ENCODE peak calls at places on chromosomes 11 and 22, in eight cellular contexts. U is NCI-H748 treated with DMSO at 0.1 percent for 48 hours; M is HS-5; R is ureter; H is WERI-Rb-1; B is HCEC 1CT; F is amygdala; C is stimulated activated CD4-positive, alpha-beta T cell treated with anti-CD3 and anti-CD28 coated beads, Interleukin-12 subunit alpha, Interleukin-12 subunit beta, amount 100 ng/mL, for 4 hours. L is an unnamed sample.

GRCh38 chr11:77074205-77074604 is 7.4 kb downstream of the CAPN5 start:
- DNase-seq in B (no peak), U (no peak), H (no peak), R (peak), M (no peak), C (no peak), F (no peak), L (no peak)

GRCh38 chr11:111918390-111919256 is at the start of gene C11orf52:
- DNase-seq in U (peak), M (no peak), R (peak), F (no peak), H (no peak), C (no peak), B (no peak), L (no peak)

GRCh38 chr11:67120881-67121710 is 2.0 kb downstream of the KDM2A start:
- DNase-seq in U (no peak), B (peak), H (no peak), F (no peak), C (no peak), M (peak), R (no peak), L (no peak)

GRCh38 chr22:20061481-20061861 is 18.6 kb upstream of the DGCR8 start:
- DNase-seq in R (no peak), H (no peak), C (no peak), B (no peak), U (no peak), M (no peak), F (no peak), L (no peak)

GRCh38 chr11:129458756-129459535 is 83.3 kb downstream of the BARX2 start:
- DNase-seq in H (no peak), F (no peak), B (no peak), C (no peak), M (no peak), U (peak), R (no peak), L (no peak)

GRCh38 chr11:85752890-85753581 is 57.9 kb downstream of the SYTL2 start:
- DNase-seq in H (no peak), B (no peak), F (no peak), R (peak), U (no peak), M (no peak), C (peak), L (no peak)

GRCh38 chr11:118233377-118233776 is 8.6 kb upstream of the JAML start:
- DNase-seq in H (no peak), F (no peak), C (no peak), M (no peak), R (no peak), B (no peak), U (no peak), L (no peak)

GRCh38 chr22:39498802-39499201 is 3.3 kb upstream of the MIEF1 start:
- DNase-seq in R (no peak), U (no peak), C (no peak), B (no peak), F (peak), M (no peak), H (no peak), L (no peak)

GRCh38 chr22:22666307-22667091 is 22.1 kb downstream of the GGTLC2 start:
- DNase-seq in C (peak), R (no peak), U (no peak), H (peak), M (no peak), B (peak), F (no peak), L (no peak)

GRCh38 chr11:64631675-64632074 is 40.7 kb downstream of the SLC22A12 start:
- DNase-seq in B (no peak), C (no peak), H (no peak), F (no peak), R (no peak), M (no peak), U (no peak), L (no peak)

GRCh38 chr22:22938672-22939536 is 51.3 kb downstream of the IGLL5 start:
- DNase-seq in C (no peak), R (no peak), B (no peak), H (no peak), M (no peak), F (no peak), U (no peak), L (no peak)

GRCh38 chr22:46780453-46780852 is 18.0 kb downstream of the TBC1D22A start:
- DNase-seq in U (no peak), H (no peak), M (no peak), R (no peak), C (no peak), F (no peak), B (no peak), L (no peak)

GRCh38 chr11:131591051-131591461 is 220.6 kb downstream of the NTM start:
- DNase-seq in M (no peak), C (no peak), B (no peak), R (no peak), H (no peak), U (no peak), F (no peak), L (no peak)

GRCh38 chr22:45460288-45461109 is 42.2 kb upstream of the FBLN1 start:
- DNase-seq in C (no peak), B (no peak), R (no peak), H (no peak), M (no peak), F (no peak), U (no peak), L (peak)

GRCh38 chr11:7555067-7555699 is 41.4 kb downstream of the PPFIBP2 start:
- DNase-seq in B (no peak), F (peak), C (no peak), M (no peak), R (no peak), U (no peak), H (no peak), L (no peak)

GRCh38 chr11:64804346-64805210 is 1.6 kb upstream of the MAP4K2 start:
- DNase-seq in B (no peak), R (no peak), H (no peak), U (no peak), M (no peak), C (no peak), F (no peak), L (no peak)

GRCh38 chr11:33753304-33753703 is 17.1 kb upstream of the CD59 start:
- DNase-seq in R (no peak), M (no peak), C (no peak), F (no peak), H (no peak), B (peak), U (no peak), L (no peak)

GRCh38 chr11:25547293-25547692 is 784.6 kb upstream of the ANO3 start:
- DNase-seq in F (no peak), R (no peak), H (no peak), C (no peak), B (no peak), U (no peak), M (no peak), L (no peak)

GRCh38 chr11:18581825-18582224 is 6.7 kb downstream of the UEVLD start:
- DNase-seq in M (no peak), C (no peak), U (no peak), R (no peak), H (no peak), F (no peak), B (no peak), L (no peak)

GRCh38 chr11:115126092-115126491 is 378.1 kb downstream of the CADM1 start:
- DNase-seq in U (no peak), B (no peak), F (no peak), R (no peak), H (no peak), C (no peak), M (no peak), L (no peak)

GRCh38 chr22:35103756-35104155 is 37.8 kb downstream of the ISX start:
- DNase-seq in R (no peak), B (no peak), C (no peak), M (no peak), H (no peak), F (no peak), U (no peak), L (no peak)

GRCh38 chr22:26617251-26618199 is at the start of gene CRYBB1:
- DNase-seq in F (no peak), R (no peak), M (no peak), H (no peak), B (peak), C (no peak), U (no peak), L (peak)

GRCh38 chr11:126355926-126356897 is 726 bp downstream of the ST3GAL4 start:
- DNase-seq in B (peak), C (no peak), M (no peak), F (peak), R (peak), H (peak), U (no peak), L (no peak)

GRCh38 chr11:10666556-10666955 is 27.0 kb downstream of the IRAG1 start:
- DNase-seq in F (no peak), B (peak), R (no peak), C (no peak), U (no peak), H (no peak), M (no peak), L (no peak)

GRCh38 chr11:61917357-61918109 is at the start of gene RAB3IL1:
- DNase-seq in B (no peak), R (peak), H (peak), M (peak), C (peak), U (no peak), F (peak), L (no peak)

GRCh38 chr11:65169164-65169641 is 830 bp upstream of the SPDYC start:
- DNase-seq in R (no peak), H (no peak), C (no peak), U (no peak), F (no peak), B (peak), M (no peak), L (no peak)

GRCh38 chr11:119369035-119369925 is 12.2 kb downstream of the USP2 start:
- DNase-seq in R (no peak), H (no peak), B (no peak), M (no peak), F (no peak), U (no peak), C (no peak), L (no peak)

GRCh38 chr11:16811136-16812020 is 72.9 kb downstream of the C11orf58 start:
- DNase-seq in M (no peak), C (no peak), H (no peak), B (no peak), R (no peak), F (no peak), U (no peak), L (no peak)

GRCh38 chr11:30583505-30584280 is 2.5 kb downstream of the MPPED2 start:
- DNase-seq in F (peak), H (peak), M (no peak), B (no peak), C (no peak), U (no peak), R (peak), L (no peak)

GRCh38 chr11:32006799-32007388 is 84.0 kb upstream of the RCN1 start:
- DNase-seq in U (peak), R (no peak), M (peak), H (peak), C (no peak), F (no peak), B (peak), L (no peak)

GRCh38 chr11:68398870-68399865 is 61.4 kb upstream of the PPP6R3 start:
- DNase-seq in C (no peak), M (no peak), F (no peak), R (peak), H (no peak), U (no peak), B (no peak), L (peak)

GRCh38 chr11:57205046-57205671 is 23.4 kb downstream of the LRRC55 start:
- DNase-seq in H (peak), F (peak), M (no peak), R (no peak), U (no peak), C (no peak), B (peak), L (peak)

GRCh38 chr11:123168955-123169484 is 26.0 kb downstream of the CLMP start:
- DNase-seq in U (no peak), B (no peak), H (no peak), F (no peak), M (no peak), R (no peak), C (no peak), L (no peak)

GRCh38 chr11:8023831-8024555 is 36.9 kb downstream of the EIF3F start:
- DNase-seq in M (no peak), R (no peak), F (no peak), B (no peak), U (no peak), H (no peak), C (no peak), L (no peak)

GRCh38 chr11:11420512-11420911 is 67.5 kb upstream of the CSNK2A3 start:
- DNase-seq in C (no peak), H (no peak), F (no peak), U (no peak), R (no peak), M (no peak), B (no peak), L (no peak)

GRCh38 chr11:13279487-13279834 is 1.9 kb downstream of the BMAL1 start:
- DNase-seq in U (no peak), H (no peak), F (no peak), R (no peak), B (no peak), C (no peak), M (no peak), L (no peak)

L was measured in BJ.